ENCODE peak calls at places on chromosome X, in eight cellular contexts. O, L, V, W, Y, P, Q and C are unnamed samples.

GRCh38 chrX:108299101-108299591 is 139.1 kb downstream of the COL4A6 start:
- DNase-seq in V (no peak), Q (no peak), O (no peak), L (peak), W (peak), P (peak), Y (no peak), C (no peak)

GRCh38 chrX:40922307-40922706 is 162.9 kb upstream of the USP9X start:
- DNase-seq in L (no peak), O (no peak), P (peak), V (no peak), Q (no peak), Y (peak), W (peak), C (no peak)

GRCh38 chrX:113929004-113929403 is 654.9 kb upstream of the HTR2C start:
- DNase-seq in Q (no peak), L (no peak), W (peak), V (no peak), P (peak), Y (peak), O (no peak), C (no peak)

GRCh38 chrX:38192007-38192625 is 28.6 kb downstream of the SRPX start:
- DNase-seq in V (no peak), L (no peak), Q (no peak), W (peak), Y (peak), P (no peak), O (no peak), C (no peak)

GRCh38 chrX:153816821-153817220 is 13.5 kb downstream of the PDZD4 start:
- DNase-seq in Y (no peak), V (no peak), W (no peak), O (no peak), L (no peak), Q (peak), P (no peak), C (no peak)

GRCh38 chrX:3820170-3820569 is 106.7 kb upstream of the PRKX start:
- DNase-seq in V (no peak), Q (no peak), L (no peak), P (peak), Y (no peak), O (no peak), W (peak), C (no peak)

GRCh38 chrX:21799767-21800166 is 39.6 kb upstream of the MBTPS2 start:
- DNase-seq in Y (no peak), V (no peak), W (no peak), L (no peak), Q (no peak), O (no peak), P (no peak), C (no peak)

GRCh38 chrX:11996810-11997209 is 141.5 kb upstream of the FRMPD4 start:
- DNase-seq in W (no peak), P (no peak), L (no peak), Y (no peak), Q (no peak), V (no peak), O (no peak), C (no peak)

GRCh38 chrX:39226307-39226706 is 425.0 kb downstream of the MID1IP1 start:
- DNase-seq in Q (no peak), V (no peak), L (no peak), Y (no peak), O (no peak), P (no peak), W (no peak), C (no peak)

GRCh38 chrX:19410259-19410658 is 66.5 kb downstream of the PDHA1 start:
- DNase-seq in V (no peak), P (no peak), Q (no peak), L (no peak), W (no peak), Y (peak), O (no peak), C (no peak)

GRCh38 chrX:10011991-10012390 is 44.8 kb downstream of the CLDN34 start:
- DNase-seq in W (no peak), L (no peak), O (no peak), V (no peak), Q (no peak), P (peak), Y (no peak), C (no peak)

GRCh38 chrX:16653424-16653823 is 3.5 kb downstream of the S100G start:
- DNase-seq in Y (no peak), V (no peak), L (no peak), Q (no peak), O (no peak), P (peak), W (peak), C (no peak)

GRCh38 chrX:24026403-24026801 is 584 bp downstream of the KLHL15 start:
- DNase-seq in W (no peak), V (no peak), Q (no peak), O (no peak), Y (no peak), L (no peak), P (peak), C (no peak)

GRCh38 chrX:74835566-74835965 is 89.7 kb downstream of the NEXMIF start:
- DNase-seq in Q (no peak), L (no peak), P (no peak), Y (peak), W (no peak), O (no peak), V (no peak), C (no peak)

GRCh38 chrX:85992811-85993229 is 54.5 kb downstream of the CHM start:
- DNase-seq in V (no peak), Y (peak), P (peak), Q (no peak), W (peak), L (no peak), O (no peak), C (no peak)

GRCh38 chrX:15436220-15436619 is 52.0 kb upstream of the VEGFD start:
- DNase-seq in Y (no peak), L (no peak), V (no peak), P (no peak), Q (no peak), W (no peak), O (no peak), C (no peak)

GRCh38 chrX:130523460-130524394 is 121.9 kb downstream of the RBMX2 start:
- DNase-seq in Y (no peak), W (peak), L (no peak), O (no peak), Q (no peak), P (no peak), V (peak), C (peak)

GRCh38 chrX:69361286-69361926 is 142.7 kb upstream of the NALF2 start:
- DNase-seq in Y (no peak), W (no peak), Q (no peak), V (no peak), O (no peak), L (no peak), P (peak), C (no peak)

GRCh38 chrX:51420610-51421009 is 75.8 kb downstream of the NUDT11 start:
- DNase-seq in P (peak), V (no peak), L (no peak), Y (peak), W (peak), O (no peak), Q (peak), C (no peak)

GRCh38 chrX:11341274-11342256 is 48.4 kb downstream of the AMELX start:
- DNase-seq in W (peak), Q (no peak), L (peak), P (peak), Y (peak), V (no peak), O (no peak), C (no peak)

GRCh38 chrX:125646195-125646594 is 326.5 kb downstream of the TEX13C start:
- DNase-seq in L (no peak), V (no peak), P (no peak), W (no peak), Y (peak), Q (no peak), O (no peak), C (no peak)

GRCh38 chrX:102832661-102833060 is 104.4 kb upstream of the RAB40AL start:
- DNase-seq in W (peak), Q (no peak), O (no peak), V (peak), Y (peak), P (peak), L (no peak), C (no peak)

GRCh38 chrX:7027071-7027470 is 120.4 kb upstream of the STS start:
- DNase-seq in O (no peak), P (no peak), L (no peak), V (no peak), Y (no peak), W (no peak), Q (no peak), C (no peak)

GRCh38 chrX:39427492-39428289 is 626.4 kb downstream of the MID1IP1 start:
- DNase-seq in Y (peak), V (no peak), Q (peak), P (peak), L (no peak), O (no peak), W (peak), C (no peak)

GRCh38 chrX:134685662-134686061 is 27.4 kb upstream of the PLAC1 start:
- DNase-seq in W (no peak), Y (no peak), O (no peak), L (no peak), Q (no peak), V (no peak), P (peak), C (no peak)

GRCh38 chrX:65821721-65822496 is 154.5 kb downstream of the MSN start:
- DNase-seq in O (peak), V (no peak), Q (peak), L (peak), P (no peak), Y (no peak), W (no peak), C (no peak)

GRCh38 chrX:100864967-100865366 is 9.2 kb downstream of the NOX1 start:
- DNase-seq in O (no peak), P (peak), V (no peak), Y (no peak), Q (no peak), W (peak), L (no peak), C (no peak)

GRCh38 chrX:18436017-18436416 is 10.6 kb downstream of the CDKL5 start:
- DNase-seq in W (no peak), Q (no peak), V (no peak), L (no peak), O (no peak), Y (no peak), P (no peak), C (no peak)

GRCh38 chrX:48751343-48751742 is 10.2 kb upstream of the GLOD5 start:
- DNase-seq in V (no peak), P (no peak), L (no peak), W (no peak), Q (no peak), Y (no peak), O (no peak), C (no peak)

GRCh38 chrX:74506310-74507115 is 85.2 kb downstream of the SLC16A2 start:
- DNase-seq in V (no peak), W (no peak), Y (no peak), O (no peak), Q (no peak), P (no peak), L (peak), C (no peak)

GRCh38 chrX:136205882-136206281 is 45.3 kb downstream of the MAP7D3 start:
- DNase-seq in L (no peak), O (no peak), V (no peak), P (no peak), W (no peak), Y (no peak), Q (no peak), C (no peak)

GRCh38 chrX:19747672-19748610 is 139.5 kb downstream of the SH3KBP1 start:
- DNase-seq in L (peak), O (no peak), P (no peak), W (no peak), Y (no peak), V (no peak), Q (peak), C (no peak)

GRCh38 chrX:18753603-18754002 is 46.2 kb downstream of the PPEF1 start:
- DNase-seq in Y (no peak), W (no peak), V (no peak), L (no peak), P (no peak), O (no peak), Q (no peak), C (no peak)

GRCh38 chrX:42519666-42520231 is 258.2 kb downstream of the PPP1R2C start:
- DNase-seq in L (no peak), Y (peak), Q (no peak), P (peak), O (no peak), V (no peak), W (peak), C (no peak)

GRCh38 chrX:29082558-29082957 is 495.3 kb downstream of the IL1RAPL1 start:
- DNase-seq in Y (no peak), L (no peak), O (no peak), V (no peak), P (no peak), W (no peak), Q (no peak), C (no peak)